ENCODE peak calls at places on chromosomes 3 and 15, in ten cellular contexts. A, J, D, B, V, H, L, C, Q and K are unnamed samples.

GRCh38 chr15:47861186-47861585 is 143.9 kb downstream of the SEMA6D start:
- DNase-seq in A (no peak), J (no peak), D (no peak), B (no peak), V (no peak), H (no peak), L (no peak), C (no peak), Q (no peak), K (no peak)

GRCh38 chr3:64546856-64547255 is 140.9 kb downstream of the ADAMTS9 start:
- DNase-seq in A (no peak), J (no peak), D (no peak), B (no peak), V (no peak), H (no peak), L (no peak), C (no peak), Q (no peak), K (no peak)

GRCh38 chr3:45204136-45204535 is 22.0 kb downstream of the TMEM158 start:
- DNase-seq in A (no peak), J (no peak), D (no peak), B (no peak), V (no peak), H (peak), L (no peak), C (no peak), Q (no peak), K (no peak)

GRCh38 chr15:59997070-59997701 is 6.9 kb upstream of the FOXB1 start:
- DNase-seq in A (no peak), J (peak), D (no peak), B (no peak), V (no peak), H (no peak), L (peak), C (no peak), Q (peak), K (peak)

GRCh38 chr15:85403745-85404144 is 23.3 kb downstream of the AKAP13 start:
- DNase-seq in A (no peak), J (no peak), D (no peak), B (no peak), V (no peak), H (no peak), L (no peak), C (no peak), Q (peak), K (no peak)

GRCh38 chr15:57235865-57236264 is 140.4 kb upstream of the CGNL1 start:
- DNase-seq in A (no peak), J (no peak), D (no peak), B (no peak), V (no peak), H (peak), L (no peak), C (no peak), Q (peak), K (no peak)

GRCh38 chr3:14253983-14254382 is 75.4 kb downstream of the LSM3 start:
- DNase-seq in A (no peak), J (no peak), D (no peak), B (no peak), V (no peak), H (no peak), L (no peak), C (no peak), Q (no peak), K (no peak)

GRCh38 chr3:81676706-81677456 is 84.6 kb downstream of the GBE1 start:
- DNase-seq in A (no peak), J (no peak), D (no peak), B (no peak), V (no peak), H (no peak), L (no peak), C (no peak), Q (no peak), K (no peak)

GRCh38 chr3:182715006-182715405 is 78.3 kb upstream of the ATP11B start:
- DNase-seq in A (no peak), J (no peak), D (no peak), B (no peak), V (no peak), H (no peak), L (no peak), C (no peak), Q (no peak), K (no peak)

GRCh38 chr3:147359177-147360062 is 46.9 kb downstream of the ZIC4 start:
- DNase-seq in A (no peak), J (no peak), D (no peak), B (no peak), V (no peak), H (no peak), L (no peak), C (no peak), Q (peak), K (no peak)

GRCh38 chr3:45688194-45688881 is 858 bp upstream of the SACM1L start:
- DNase-seq in A (peak), J (no peak), D (no peak), B (no peak), V (no peak), H (no peak), L (no peak), C (no peak), Q (peak), K (peak)

GRCh38 chr3:27535809-27536392 is 51.7 kb upstream of the SLC4A7 start:
- DNase-seq in A (no peak), J (no peak), D (no peak), B (no peak), V (no peak), H (no peak), L (no peak), C (no peak), Q (no peak), K (no peak)

GRCh38 chr3:129058441-129059194 is 2.0 kb upstream of the GP9 start:
- DNase-seq in A (peak), J (no peak), D (no peak), B (no peak), V (no peak), H (no peak), L (peak), C (no peak), Q (peak), K (no peak)

GRCh38 chr15:98292442-98293240 is 332.1 kb downstream of the ARRDC4 start:
- DNase-seq in A (peak), J (no peak), D (peak), B (peak), V (peak), H (no peak), L (peak), C (no peak), Q (peak), K (no peak)

DNA sequence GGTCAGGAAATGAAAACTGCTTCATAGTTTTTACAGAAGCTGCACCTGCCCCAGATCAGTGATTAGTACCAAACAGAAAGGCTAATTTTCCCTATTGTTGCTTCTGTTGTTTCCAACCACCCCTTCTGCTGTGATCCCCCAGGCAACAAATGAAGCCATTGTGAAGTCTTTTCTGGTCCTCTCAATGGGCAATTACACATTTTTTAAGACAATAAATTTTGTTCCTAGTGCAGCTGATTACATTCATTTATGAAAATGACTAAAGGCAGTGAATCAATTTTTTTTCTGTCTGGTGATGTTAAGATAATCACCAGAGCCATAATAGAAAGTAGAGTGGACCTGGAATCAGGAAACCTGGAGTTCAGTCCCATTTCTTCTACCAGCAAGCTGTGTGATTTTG is 32.7 kb downstream of the GLDN start:
- DNase-seq in A (no peak), J (no peak), D (no peak), B (no peak), V (no peak), H (no peak), L (no peak), C (no peak), Q (no peak), K (no peak)
- TF ChIP-seq CTCF in A (no peak), J (no peak), D (no peak), B (no peak), V (no peak), H (no peak), L (no peak), C (no peak), Q (no peak), K (no peak)

GRCh38 chr15:41925209-41925608 is 31.4 kb upstream of the SPTBN5 start:
- DNase-seq in A (no peak), J (no peak), D (no peak), B (no peak), V (no peak), H (no peak), L (no peak), C (no peak), Q (no peak), K (no peak)
- H3K27ac ChIP-seq in A (peak), J (no peak), D (no peak), B (no peak), V (peak), H (no peak), L (no peak), C (peak), Q (no peak), K (no peak)

DNA sequence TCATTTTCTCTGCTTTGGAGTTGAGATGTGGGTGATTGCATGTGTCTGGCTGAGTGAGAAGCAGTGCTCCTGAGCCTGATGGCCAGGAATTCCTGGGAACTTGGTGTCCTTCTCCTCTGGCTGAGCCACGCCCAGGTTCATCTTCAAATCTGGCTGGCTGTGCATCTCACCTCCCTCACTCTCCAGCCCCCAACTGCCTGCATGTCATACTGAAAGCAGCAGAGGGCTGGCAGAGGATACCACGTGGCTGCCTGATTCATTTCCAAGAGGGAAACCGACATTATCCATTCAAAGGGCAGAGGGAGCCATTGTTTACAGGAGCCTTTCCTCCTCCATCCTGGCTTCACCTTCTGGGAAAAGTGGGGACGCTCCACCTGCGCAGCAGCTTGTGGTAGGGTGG is 57.4 kb downstream of the ABHD5 start:
- DNase-seq in A (no peak), J (no peak), D (no peak), B (no peak), V (no peak), H (no peak), L (no peak), C (no peak), Q (no peak), K (no peak)
- TF ChIP-seq CTCF in A (no peak), J (no peak), D (no peak), B (no peak), V (no peak), H (peak), L (no peak), C (no peak), Q (no peak), K (no peak)

GRCh38 chr15:55222588-55222987 is 25.8 kb upstream of the RSL24D1 start:
- DNase-seq in A (no peak), J (no peak), D (no peak), B (no peak), V (no peak), H (no peak), L (no peak), C (no peak), Q (no peak), K (no peak)

GRCh38 chr15:55224892-55225291 is 28.2 kb upstream of the RSL24D1 start:
- DNase-seq in A (no peak), J (no peak), D (no peak), B (no peak), V (no peak), H (no peak), L (no peak), C (no peak), Q (no peak), K (no peak)

GRCh38 chr15:55226127-55226526 is 29.4 kb upstream of the RSL24D1 start:
- DNase-seq in A (no peak), J (no peak), D (no peak), B (no peak), V (no peak), H (no peak), L (no peak), C (no peak), Q (no peak), K (no peak)

GRCh38 chr15:55218068-55218467 is 21.3 kb upstream of the RSL24D1 start:
- DNase-seq in A (no peak), J (no peak), D (no peak), B (no peak), V (no peak), H (no peak), L (no peak), C (no peak), Q (no peak), K (no peak)

DNA sequence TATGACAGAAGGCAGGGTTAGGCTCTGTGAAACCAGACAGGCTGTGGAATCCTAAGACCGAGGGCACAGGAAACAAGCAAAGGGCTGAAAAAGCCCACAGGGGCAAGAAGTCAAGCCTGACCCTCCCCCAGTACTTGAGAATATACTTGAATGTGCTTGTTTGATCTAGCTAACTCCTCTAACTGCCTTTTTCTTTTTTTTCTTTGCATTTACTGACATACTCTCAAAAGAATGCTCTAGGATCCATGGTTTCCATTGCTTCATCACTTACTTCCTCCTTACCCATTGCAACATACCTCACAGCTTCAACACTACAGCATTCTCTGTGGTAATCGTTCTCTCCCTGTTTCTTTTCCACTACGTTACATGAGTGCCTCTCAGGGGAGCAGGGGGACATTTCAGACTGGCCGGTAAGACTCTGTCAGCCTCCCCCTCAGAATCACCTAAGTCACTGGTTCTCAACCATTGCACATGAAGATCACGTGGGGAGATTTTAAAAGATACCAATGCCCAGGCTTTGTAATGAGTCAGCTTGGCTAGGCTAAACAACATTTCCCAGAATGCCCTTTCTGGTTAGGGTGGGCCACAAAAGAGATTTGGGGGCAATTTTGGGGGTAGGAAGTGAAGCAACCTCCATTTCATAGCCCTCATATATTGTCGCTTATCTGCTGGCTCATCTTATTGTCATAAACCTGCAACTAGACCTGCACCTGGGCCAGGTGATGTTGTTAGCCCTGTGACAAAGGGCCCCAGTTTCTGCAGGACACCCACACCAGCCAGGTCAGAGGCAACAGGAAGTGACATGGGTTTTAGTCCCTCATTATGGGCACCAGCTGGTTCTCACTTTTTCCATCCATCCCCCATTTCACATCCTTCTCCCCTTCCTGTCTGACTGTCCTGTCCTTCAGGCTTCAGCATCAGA is 24.6 kb upstream of the RSL24D1 start:
- DNase-seq in A (no peak), J (no peak), D (peak), B (no peak), V (no peak), H (peak), L (no peak), C (no peak), Q (peak), K (no peak)
- H3K27ac ChIP-seq in A (peak), J (no peak), D (peak), B (no peak), V (no peak), H (peak), L (peak), C (no peak), Q (no peak), K (no peak)

GRCh38 chr3:105030211-105030610 is 336.5 kb upstream of the ALCAM start:
- DNase-seq in A (no peak), J (no peak), D (no peak), B (no peak), V (no peak), H (no peak), L (no peak), C (no peak), Q (no peak), K (no peak)
- TF ChIP-seq CTCF in A (no peak), J (no peak), D (no peak), B (no peak), V (no peak), H (no peak), L (no peak), C (no peak), Q (no peak), K (no peak)

DNA sequence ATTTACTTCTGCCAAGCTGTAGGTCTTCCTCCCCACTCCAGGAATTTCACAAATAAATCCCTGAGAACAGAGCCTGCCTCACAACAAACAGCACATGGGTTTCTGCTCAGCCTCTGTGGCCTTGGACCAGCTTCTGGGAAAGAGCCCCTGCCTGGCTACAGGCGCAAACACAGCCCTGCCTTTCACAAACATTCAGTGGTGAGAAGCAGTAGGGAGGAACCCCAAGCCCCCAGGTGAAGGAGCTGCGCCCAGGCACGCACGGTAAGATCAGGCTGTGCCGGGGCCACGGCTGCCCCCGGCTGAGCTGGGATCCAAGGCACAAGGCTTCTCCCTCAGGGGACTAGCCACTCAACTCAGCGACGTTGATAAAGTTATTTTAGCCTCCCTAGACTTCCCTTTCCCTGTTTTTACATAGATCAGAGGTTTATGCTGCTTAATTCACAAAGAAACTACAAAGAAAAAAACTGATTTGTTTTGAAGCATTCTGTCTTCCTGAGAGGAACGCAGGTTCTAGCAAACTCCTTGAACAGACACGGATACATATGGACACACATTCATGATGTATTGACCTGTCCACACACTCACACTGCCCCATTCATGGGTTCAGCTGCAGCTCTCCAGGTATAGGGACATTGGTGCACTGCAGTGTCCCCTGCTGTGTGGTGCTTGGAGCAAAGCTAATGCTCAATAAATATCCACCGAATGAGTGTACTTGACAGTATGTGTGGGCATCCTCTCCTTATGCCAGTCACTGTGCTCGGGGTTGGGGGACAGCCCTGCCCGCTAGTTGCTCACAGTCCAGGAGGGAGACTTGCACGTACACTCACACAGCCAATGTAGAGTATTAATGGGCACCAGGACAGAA is 25.5 kb downstream of the HES1 start:
- DNase-seq in A (peak), J (no peak), D (no peak), B (no peak), V (no peak), H (no peak), L (peak), C (no peak), Q (no peak), K (no peak)
- H3K27ac ChIP-seq in A (no peak), J (no peak), D (no peak), B (no peak), V (no peak), H (no peak), L (peak), C (no peak), Q (no peak), K (no peak)

GRCh38 chr3:105367406-105368213 is 901 bp downstream of the ALCAM start:
- DNase-seq in A (peak), J (peak), D (peak), B (no peak), V (peak), H (no peak), L (peak), C (peak), Q (peak), K (peak)

GRCh38 chr3:105367063-105367405 is 325 bp downstream of the ALCAM start:
- DNase-seq in A (peak), J (no peak), D (peak), B (no peak), V (no peak), H (no peak), L (peak), C (peak), Q (peak), K (no peak)

GRCh38 chr3:105366302-105367062 is at the start of gene ALCAM:
- DNase-seq in A (peak), J (peak), D (peak), B (peak), V (peak), H (peak), L (peak), C (peak), Q (peak), K (peak)

GRCh38 chr3:105368575-105369500 is 2.1 kb downstream of the ALCAM start:
- DNase-seq in A (peak), J (peak), D (peak), B (peak), V (peak), H (no peak), L (peak), C (peak), Q (peak), K (peak)

GRCh38 chr3:105369501-105370371 is 3.0 kb downstream of the ALCAM start:
- DNase-seq in A (peak), J (no peak), D (peak), B (no peak), V (peak), H (no peak), L (peak), C (peak), Q (peak), K (peak)
- TF ChIP-seq CTCF in A (peak), J (peak), D (peak), B (peak), V (peak), H (peak), L (peak), C (peak), Q (peak), K (peak)

GRCh38 chr15:41493205-41493901 is at the start of gene ITPKA:
- DNase-seq in A (peak), J (peak), D (peak), B (no peak), V (peak), H (peak), L (peak), C (peak), Q (peak), K (peak)
- H3K27ac ChIP-seq in A (peak), J (no peak), D (peak), B (peak), V (peak), H (peak), L (peak), C (peak), Q (no peak), K (no peak)